ENCODE peak calls at places on chromosomes 6 and 20, in nine cellular contexts. K is CD4-positive, alpha-beta T cell; A is A549; H is SJSA1; D is psoas muscle; B is sigmoid colon; R is left ventricle myocardium inferior; V is tibial artery; Y is dorsolateral prefrontal cortex. M is an unnamed sample.

GRCh38 chr6:46610862-46611553 is 41.6 kb downstream of the CYP39A1 start:
- DNase-seq in B (no peak), Y (no peak), D (no peak), V (no peak), H (no peak), K (no peak), A (no peak), R (no peak), M (no peak)

GRCh38 chr6:136647363-136647763 is 97.1 kb upstream of the MAP7 start:
- DNase-seq in B (no peak), H (peak), D (no peak), R (no peak), A (no peak), K (peak), V (no peak), Y (no peak), M (no peak)

GRCh38 chr6:43954311-43955131 is 172.7 kb downstream of the MRPL14 start:
- DNase-seq in B (no peak), Y (no peak), A (no peak), D (peak), H (no peak), K (no peak), V (no peak), R (peak), M (no peak)

GRCh38 chr20:63224272-63225081 is 8.5 kb upstream of the YTHDF1 start:
- DNase-seq in K (no peak), H (peak), R (peak), V (no peak), B (peak), D (no peak), Y (no peak), A (peak), M (no peak)

GRCh38 chr6:66772785-66773184 is 1065.8 kb upstream of the EYS start:
- DNase-seq in R (peak), H (no peak), D (no peak), B (no peak), A (no peak), V (peak), K (no peak), Y (peak), M (no peak)

GRCh38 chr6:38155144-38155543 is 335.6 kb downstream of the ZFAND3 start:
- DNase-seq in A (peak), V (peak), R (no peak), H (no peak), K (no peak), B (no peak), Y (no peak), D (no peak), M (no peak)

GRCh38 chr6:51414361-51414760 is 595.7 kb downstream of the TFAP2B start:
- DNase-seq in Y (no peak), R (no peak), D (no peak), B (no peak), A (no peak), V (no peak), H (no peak), K (no peak), M (no peak)

GRCh38 chr6:73523434-73524123 is 2.7 kb upstream of the EEF1A1 start:
- DNase-seq in Y (no peak), A (peak), K (peak), D (peak), H (peak), R (peak), V (peak), B (peak), M (peak)

GRCh38 chr6:108492131-108492766 is 68.5 kb upstream of the FOXO3 start:
- DNase-seq in B (no peak), V (no peak), D (no peak), H (peak), K (no peak), Y (no peak), R (no peak), A (peak), M (no peak)

GRCh38 chr20:52031574-52032303 is 159.8 kb downstream of the ZFP64 start:
- DNase-seq in A (peak), Y (no peak), K (no peak), D (no peak), B (no peak), V (no peak), H (peak), R (no peak), M (no peak)

GRCh38 chr20:11186301-11187008 is 512.7 kb upstream of the JAG1 start:
- DNase-seq in K (no peak), Y (no peak), A (no peak), R (no peak), B (no peak), H (no peak), V (no peak), D (no peak), M (no peak)

GRCh38 chr6:131134220-131134831 is 941 bp upstream of the AKAP7 start:
- DNase-seq in R (no peak), K (no peak), Y (no peak), D (no peak), B (no peak), A (no peak), V (no peak), H (no peak), M (no peak)

GRCh38 chr6:16591681-16592549 is 169.3 kb downstream of the ATXN1 start:
- DNase-seq in V (no peak), A (no peak), Y (no peak), K (no peak), H (no peak), D (no peak), B (no peak), R (no peak), M (peak)

GRCh38 chr20:35708502-35708901 is 9.3 kb downstream of the ROMO1 start:
- DNase-seq in K (no peak), R (no peak), D (no peak), V (no peak), B (no peak), Y (no peak), H (no peak), A (no peak), M (no peak)

GRCh38 chr6:52505726-52506501 is 70.9 kb downstream of the TRAM2 start:
- DNase-seq in K (no peak), A (no peak), H (no peak), R (no peak), V (no peak), Y (no peak), B (no peak), D (no peak), M (no peak)

GRCh38 chr20:48959902-48960550 is 38.5 kb downstream of the ARFGEF2 start:
- DNase-seq in V (no peak), K (no peak), B (no peak), H (no peak), Y (no peak), R (no peak), D (no peak), A (no peak), M (no peak)

GRCh38 chr6:126063512-126064146 is 77.3 kb downstream of the TRMT11 start:
- DNase-seq in K (no peak), Y (no peak), H (peak), D (no peak), R (no peak), A (peak), B (no peak), V (no peak), M (no peak)

GRCh38 chr6:55678330-55679224 is 99.6 kb upstream of the HMGCLL1 start:
- DNase-seq in K (no peak), Y (no peak), R (no peak), D (no peak), V (no peak), B (no peak), A (no peak), H (peak), M (no peak)

GRCh38 chr20:55478739-55479450 is 526.4 kb downstream of the CBLN4 start:
- DNase-seq in Y (no peak), D (no peak), R (no peak), V (no peak), B (no peak), A (no peak), K (no peak), H (no peak), M (no peak)

GRCh38 chr6:142387997-142388815 is 86.4 kb downstream of the ADGRG6 start:
- DNase-seq in A (peak), V (no peak), D (no peak), B (no peak), R (no peak), H (no peak), Y (no peak), K (no peak), M (no peak)

GRCh38 chr6:27149140-27149539 is 98.4 kb upstream of the PRSS16 start:
- DNase-seq in R (no peak), K (no peak), B (no peak), H (no peak), V (no peak), D (no peak), A (no peak), Y (no peak), M (no peak)

GRCh38 chr20:19104186-19104585 is 108.3 kb upstream of the SLC24A3 start:
- DNase-seq in A (no peak), Y (no peak), R (no peak), B (no peak), K (no peak), V (no peak), D (no peak), H (no peak), M (no peak)

GRCh38 chr20:51525241-51526104 is 17.0 kb downstream of the NFATC2 start:
- DNase-seq in Y (no peak), H (no peak), A (no peak), B (peak), K (no peak), R (no peak), D (no peak), V (peak), M (peak)

GRCh38 chr6:3905853-3906190 is 56.6 kb downstream of the FAM50B start:
- DNase-seq in A (no peak), Y (no peak), K (no peak), H (no peak), V (no peak), D (no peak), B (no peak), R (no peak), M (no peak)

DNA sequence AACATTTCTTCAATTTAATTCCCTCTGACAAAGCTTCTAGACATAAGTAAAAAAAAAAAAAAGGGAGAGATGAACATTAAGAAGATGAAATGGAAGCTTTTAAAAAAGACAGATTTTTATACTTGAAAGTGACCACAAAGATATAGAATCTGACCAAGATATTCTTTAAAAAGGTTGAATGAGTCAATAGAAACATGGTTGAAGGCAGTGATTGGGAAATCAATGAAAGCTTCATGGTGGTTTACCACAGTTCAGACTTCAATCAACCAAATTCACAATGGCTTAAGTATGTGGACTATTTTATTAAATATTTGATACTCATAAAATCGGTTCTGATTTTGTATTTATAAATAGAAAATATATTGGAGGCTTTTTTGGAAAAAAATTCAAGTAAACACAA is 248.4 kb upstream of the HSF2 start:
- DNase-seq in K (no peak), B (no peak), H (no peak), A (no peak), D (no peak), V (no peak), Y (no peak), R (no peak), M (no peak)
- H3K27ac ChIP-seq in K (no peak), B (no peak), H (no peak), A (no peak), D (no peak), V (no peak), Y (no peak), R (no peak), M (no peak)

GRCh38 chr6:33374359-33374910 is 17.2 kb upstream of the KIFC1 start:
- DNase-seq in V (no peak), H (no peak), R (no peak), B (no peak), A (no peak), K (no peak), Y (no peak), D (no peak), M (no peak)
- H3K27ac ChIP-seq in V (peak), H (no peak), R (peak), B (peak), A (no peak), K (no peak), Y (no peak), D (no peak), M (no peak)

GRCh38 chr20:59789641-59790040 is 143.8 kb downstream of the SYCP2 start:
- DNase-seq in V (no peak), D (no peak), H (no peak), B (peak), K (no peak), A (no peak), Y (no peak), R (no peak), M (no peak)

GRCh38 chr20:59788811-59789210 is 144.6 kb downstream of the SYCP2 start:
- DNase-seq in V (no peak), H (no peak), A (no peak), R (no peak), B (peak), K (no peak), Y (no peak), D (no peak), M (no peak)

GRCh38 chr20:59790388-59790787 is 143.0 kb downstream of the SYCP2 start:
- DNase-seq in H (no peak), V (no peak), Y (no peak), B (no peak), A (no peak), R (no peak), K (no peak), D (no peak), M (no peak)

GRCh38 chr20:59792300-59792699 is 141.1 kb downstream of the SYCP2 start:
- DNase-seq in H (no peak), Y (no peak), A (no peak), K (no peak), R (no peak), V (no peak), D (no peak), B (no peak), M (no peak)

DNA sequence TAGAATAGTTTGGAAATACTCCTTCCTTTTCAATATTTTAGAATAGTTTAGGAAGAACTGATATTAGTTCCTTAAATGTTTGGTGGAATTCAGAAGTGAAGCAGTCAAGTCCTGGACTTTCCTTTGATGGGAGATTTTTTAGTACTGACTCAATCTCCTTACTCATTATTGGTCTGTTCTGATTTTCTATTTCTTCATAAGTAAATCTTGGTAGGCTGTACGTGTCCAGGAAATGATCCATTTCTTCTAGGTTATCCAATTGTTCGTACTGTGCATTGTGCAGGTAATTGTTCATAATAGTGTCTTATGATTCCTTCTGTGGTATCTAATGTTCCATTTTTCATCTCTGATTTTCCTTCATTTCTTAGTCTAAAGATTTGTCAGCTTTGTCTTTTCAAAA is 138.9 kb downstream of the SYCP2 start:
- DNase-seq in Y (no peak), D (no peak), K (no peak), V (no peak), B (no peak), H (no peak), A (no peak), R (no peak), M (no peak)
- H3K27ac ChIP-seq in Y (no peak), D (no peak), K (no peak), V (no peak), B (no peak), H (no peak), A (no peak), R (no peak), M (no peak)

GRCh38 chr6:39266782-39267355 is 37.6 kb upstream of the KCNK5 start:
- DNase-seq in R (no peak), D (no peak), Y (no peak), V (no peak), K (no peak), A (no peak), H (no peak), B (no peak), M (no peak)
- H3K27ac ChIP-seq in R (no peak), D (no peak), Y (no peak), V (no peak), K (no peak), A (no peak), H (no peak), B (no peak), M (no peak)

DNA sequence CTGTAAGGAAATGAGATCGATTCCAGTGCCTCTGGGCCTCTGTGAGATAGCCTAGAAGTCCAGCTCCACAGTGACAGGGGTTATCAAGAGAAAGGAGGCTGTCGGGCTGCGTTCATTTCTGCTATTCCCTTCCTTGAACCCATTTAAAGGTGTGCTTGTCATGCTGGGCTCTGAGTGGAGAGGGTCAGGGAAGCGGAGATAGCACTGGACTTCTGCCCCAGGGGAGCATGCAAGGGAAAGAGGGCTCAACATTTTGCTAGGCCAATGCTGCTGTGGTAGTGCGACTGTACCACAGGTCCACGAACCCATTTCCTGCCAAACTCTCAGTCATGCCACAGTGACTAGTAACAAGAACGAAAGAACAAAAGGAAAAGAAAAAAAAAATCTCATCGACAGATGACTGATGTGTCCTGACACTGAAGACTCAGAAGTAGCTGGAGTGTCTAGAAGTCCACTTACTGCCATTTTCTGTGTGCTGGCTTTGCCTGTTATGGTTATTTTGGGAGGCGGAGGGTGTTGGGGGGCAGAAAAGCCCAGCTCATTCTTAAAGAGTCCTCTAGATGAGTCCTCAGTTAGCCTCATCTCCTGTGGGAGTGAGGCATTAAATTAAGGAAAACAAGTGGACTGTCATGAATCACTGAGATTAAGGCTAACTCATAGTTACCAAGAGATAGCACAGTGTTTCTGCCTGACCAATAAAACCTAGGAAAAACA is 8.1 kb downstream of the NEDD9 start:
- DNase-seq in Y (no peak), R (no peak), V (no peak), A (no peak), K (peak), B (no peak), D (no peak), H (no peak), M (no peak)
- H3K27ac ChIP-seq in Y (peak), R (peak), V (peak), A (peak), K (no peak), B (peak), D (peak), H (peak), M (no peak)

DNA sequence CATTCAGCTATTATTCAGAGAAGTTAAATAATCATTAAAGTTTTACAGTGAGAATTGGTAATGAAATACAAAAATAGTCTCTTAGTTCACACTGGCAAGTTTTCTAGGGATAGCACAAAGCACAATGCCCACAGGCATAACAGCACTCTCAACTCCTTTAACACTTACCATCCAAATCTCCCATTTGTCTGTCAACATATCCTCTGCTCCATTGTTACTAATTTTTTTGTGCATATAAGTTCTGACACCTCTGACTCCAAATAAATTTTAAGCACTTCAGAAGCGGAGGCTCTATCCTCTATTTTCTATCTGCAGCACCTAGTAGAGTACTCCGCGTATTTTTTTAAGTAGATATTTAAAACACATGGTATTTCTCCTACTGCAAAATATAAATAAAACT is 15.6 kb upstream of the RSPO3 start:
- DNase-seq in A (no peak), K (no peak), R (no peak), Y (no peak), H (no peak), D (no peak), V (no peak), B (no peak), M (no peak)
- H3K27ac ChIP-seq in A (peak), K (no peak), R (no peak), Y (no peak), H (no peak), D (no peak), V (no peak), B (no peak), M (no peak)

GRCh38 chr6:132813173-132813856 is 1.1 kb upstream of the RPS12 start:
- DNase-seq in A (peak), Y (no peak), K (peak), H (peak), D (peak), B (peak), V (peak), R (peak), M (peak)
- H3K27ac ChIP-seq in A (peak), Y (peak), K (peak), H (peak), D (peak), B (peak), V (peak), R (peak), M (peak)

M was measured in substantia nigra.